ENCODE peak calls at places on chromosomes 16 and 17, in eight cellular contexts. M, D, Q, N, T, O, W and I are unnamed samples.
A peak's percentile ranks its signal among the peaks of the same experiment; 100 is the strongest.

GRCh38 chr17:82287849-82288601 is 14.5 kb upstream of the CSNK1D start:
- DNase-seq in M (peak; percentile 32), D (peak; percentile 55), Q (no peak), N (peak; percentile 87), T (no peak), O (no peak), W (no peak), I (no peak)

GRCh38 chr16:81457326-81458133 is 12.9 kb downstream of the CMIP start:
- DNase-seq in M (peak; percentile 53), D (no peak), Q (peak; percentile 20), N (peak; percentile 60), T (no peak), O (no peak), W (no peak), I (no peak)

GRCh38 chr17:19287651-19288050 is 50.5 kb downstream of the EPN2 start:
- DNase-seq in M (no peak), D (no peak), Q (no peak), N (no peak), T (no peak), O (no peak), W (no peak), I (no peak)

GRCh38 chr16:85858984-85859817 is 39.8 kb upstream of the IRF8 start:
- DNase-seq in M (no peak), D (no peak), Q (no peak), N (no peak), T (no peak), O (no peak), W (no peak), I (peak; percentile 62)

GRCh38 chr16:11356573-11357331 is 11.5 kb downstream of the RMI2 start:
- DNase-seq in M (peak; percentile 36), D (peak; percentile 20), Q (no peak), N (peak; percentile 71), T (peak; percentile 50), O (peak; percentile 64), W (peak; percentile 35), I (no peak)

GRCh38 chr16:85056211-85056748 is 28.7 kb downstream of the KIAA0513 start:
- DNase-seq in M (no peak), D (no peak), Q (no peak), N (peak; percentile 51), T (no peak), O (no peak), W (no peak), I (no peak)

GRCh38 chr17:44772308-44773024 is 13.7 kb downstream of the ADAM11 start:
- DNase-seq in M (no peak), D (no peak), Q (no peak), N (no peak), T (peak; percentile 15), O (no peak), W (no peak), I (no peak)

GRCh38 chr17:9241371-9241712 is 220.0 kb downstream of the NTN1 start:
- DNase-seq in M (no peak), D (no peak), Q (no peak), N (peak; percentile 34), T (no peak), O (no peak), W (no peak), I (no peak)

GRCh38 chr16:3953728-3954410 is 73.4 kb upstream of the CREBBP start:
- DNase-seq in M (no peak), D (no peak), Q (no peak), N (no peak), T (no peak), O (no peak), W (no peak), I (no peak)

GRCh38 chr16:87054856-87055255 is 262.3 kb downstream of the C16orf95 start:
- DNase-seq in M (no peak), D (no peak), Q (no peak), N (no peak), T (no peak), O (no peak), W (no peak), I (no peak)

GRCh38 chr17:65584604-65585521 is 23.4 kb upstream of the AXIN2 start:
- DNase-seq in M (no peak), D (no peak), Q (no peak), N (no peak), T (no peak), O (no peak), W (no peak), I (no peak)

GRCh38 chr17:50621562-50621961 is 13.1 kb upstream of the ABCC3 start:
- DNase-seq in M (no peak), D (no peak), Q (no peak), N (peak; percentile 49), T (no peak), O (no peak), W (no peak), I (no peak)

GRCh38 chr16:85387171-85387507 is 226.0 kb upstream of the GSE1 start:
- DNase-seq in M (no peak), D (no peak), Q (no peak), N (no peak), T (no peak), O (no peak), W (no peak), I (no peak)

GRCh38 chr17:51014129-51014528 is 106.5 kb downstream of the SPAG9 start:
- DNase-seq in M (no peak), D (no peak), Q (no peak), N (no peak), T (no peak), O (no peak), W (no peak), I (no peak)

GRCh38 chr16:84754353-84754856 is 54.6 kb downstream of the USP10 start:
- DNase-seq in M (peak; percentile 86), D (peak; percentile 42), Q (peak; percentile 74), N (peak; percentile 94), T (peak; percentile 62), O (peak; percentile 62), W (peak; percentile 59), I (no peak)

GRCh38 chr17:9020824-9021157 is 519 bp upstream of the NTN1 start:
- DNase-seq in M (no peak), D (no peak), Q (no peak), N (no peak), T (no peak), O (no peak), W (no peak), I (no peak)

GRCh38 chr17:69734656-69735055 is 320.2 kb downstream of the MAP2K6 start:
- DNase-seq in M (peak; percentile 27), D (no peak), Q (no peak), N (no peak), T (no peak), O (no peak), W (no peak), I (no peak)

GRCh38 chr16:35239561-35239960 is 1780.1 kb downstream of the TP53TG3F start:
- DNase-seq in M (no peak), D (no peak), Q (no peak), N (no peak), T (no peak), O (no peak), W (no peak), I (no peak)
- TF ChIP-seq CTCF in M (no peak), D (no peak), Q (no peak), N (no peak), T (no peak), O (no peak), W (no peak), I (no peak)

GRCh38 chr16:25709182-25709581 is 17.4 kb downstream of the HS3ST4 start:
- DNase-seq in M (no peak), D (no peak), Q (no peak), N (no peak), T (no peak), O (no peak), W (no peak), I (no peak)

GRCh38 chr16:25713785-25714570 is 22.2 kb downstream of the HS3ST4 start:
- DNase-seq in M (no peak), D (no peak), Q (no peak), N (no peak), T (no peak), O (no peak), W (no peak), I (no peak)

GRCh38 chr16:25707553-25707952 is 15.8 kb downstream of the HS3ST4 start:
- DNase-seq in M (no peak), D (no peak), Q (no peak), N (no peak), T (no peak), O (no peak), W (no peak), I (no peak)

DNA sequence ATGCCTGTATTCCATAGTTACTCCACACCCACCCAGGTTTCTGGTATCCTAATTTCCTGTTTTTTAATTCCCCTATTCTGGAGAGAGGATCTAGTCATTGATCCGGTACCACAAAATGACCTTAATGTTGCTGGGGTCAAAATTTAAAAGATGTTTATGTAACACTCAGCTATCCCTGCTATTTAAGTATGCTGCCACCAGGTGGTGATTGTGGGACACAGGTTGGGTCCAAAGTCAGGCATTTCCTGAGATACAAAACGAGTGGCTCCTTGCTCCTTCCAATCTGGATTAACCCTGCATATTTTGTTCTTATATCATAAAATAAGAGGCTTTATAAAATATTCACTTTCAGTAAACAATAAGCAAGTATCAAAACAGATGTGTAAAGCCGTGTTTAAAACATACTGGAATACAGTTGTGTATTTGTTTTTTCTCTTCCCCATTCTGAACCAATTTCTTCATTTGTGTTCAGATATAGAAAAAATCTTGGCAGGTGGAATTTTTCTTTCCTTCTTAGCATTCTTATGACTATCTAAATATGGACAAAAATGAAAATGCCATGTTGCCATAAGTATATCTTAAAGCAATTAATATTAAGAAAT is 16.3 kb downstream of the HS3ST4 start:
- DNase-seq in M (no peak), D (no peak), Q (no peak), N (peak; percentile 1), T (no peak), O (no peak), W (no peak), I (no peak)
- TF ChIP-seq CTCF in M (peak; percentile 65), D (no peak), Q (peak; percentile 22), N (peak; percentile 24), T (no peak), O (no peak), W (peak; percentile 70), I (peak; percentile 76)

GRCh38 chr16:2243781-2244180 is 7.5 kb downstream of the DNASE1L2 start:
- DNase-seq in M (no peak), D (no peak), Q (no peak), N (no peak), T (no peak), O (peak; percentile 32), W (no peak), I (no peak)

GRCh38 chr16:2242598-2242997 is 6.4 kb downstream of the DNASE1L2 start:
- DNase-seq in M (no peak), D (no peak), Q (no peak), N (no peak), T (no peak), O (no peak), W (no peak), I (no peak)

GRCh38 chr16:2244301-2244700 is 7.1 kb downstream of the ECI1 start:
- DNase-seq in M (no peak), D (no peak), Q (no peak), N (no peak), T (no peak), O (no peak), W (no peak), I (no peak)

GRCh38 chr16:2244926-2245795 is 6.2 kb downstream of the ECI1 start:
- DNase-seq in M (no peak), D (no peak), Q (no peak), N (no peak), T (no peak), O (peak; percentile 35), W (no peak), I (no peak)

GRCh38 chr16:2243031-2243528 is 6.8 kb downstream of the DNASE1L2 start:
- DNase-seq in M (no peak), D (no peak), Q (no peak), N (no peak), T (no peak), O (peak; percentile 30), W (no peak), I (no peak)
- TF ChIP-seq CTCF in M (no peak), D (no peak), Q (no peak), N (no peak), T (no peak), O (no peak), W (no peak), I (no peak)

GRCh38 chr17:48261297-48261880 is 153.8 kb downstream of the SNX11 start:
- DNase-seq in M (peak; percentile 7), D (no peak), Q (no peak), N (no peak), T (no peak), O (no peak), W (no peak), I (no peak)
- TF ChIP-seq CTCF in M (peak; percentile 69), D (no peak), Q (no peak), N (peak; percentile 48), T (no peak), O (peak; percentile 30), W (peak; percentile 50), I (peak; percentile 72)